ENCODE peak calls at places on chromosomes 12 and 14, in five cellular contexts. I is progenitor cell of endocrine pancreas, B is foreskin melanocyte, H is cardiac muscle cell, V is Daoy. U is an unnamed sample.
A peak's percentile ranks its signal among the peaks of the same experiment; 100 is the strongest.

GRCh38 chr14:104360522-104360921 is 219.0 kb upstream of the C14orf180 start:
- DNase-seq in I (no peak), B (no peak), H (no peak), V (no peak), U (no peak)

GRCh38 chr14:100826371-100827139 is 637 bp downstream of the MEG3 start:
- DNase-seq in I (no peak), B (no peak), H (no peak), V (no peak), U (no peak)

GRCh38 chr14:39023939-39024871 is 78.8 kb downstream of the SEC23A start:
- DNase-seq in I (no peak), B (no peak), H (no peak), V (no peak), U (no peak)

GRCh38 chr14:72594099-72594901 is 299.6 kb downstream of the DPF3 start:
- DNase-seq in I (no peak), B (no peak), H (no peak), V (no peak), U (no peak)

GRCh38 chr14:56359245-56359644 is 220.4 kb upstream of the TMEM260 start:
- DNase-seq in I (no peak), B (no peak), H (no peak), V (peak; percentile 7), U (no peak)

GRCh38 chr12:56260921-56261320 is 2.7 kb upstream of the ANKRD52 start:
- DNase-seq in I (no peak), B (no peak), H (no peak), V (no peak), U (no peak)

GRCh38 chr12:4449862-4450222 is 4.2 kb upstream of the FGF6 start:
- DNase-seq in I (no peak), B (no peak), H (no peak), V (peak; percentile 43), U (no peak)

GRCh38 chr14:23154876-23155587 is 28.4 kb downstream of the SLC7A8 start:
- DNase-seq in I (no peak), B (peak; percentile 83), H (peak; percentile 59), V (peak; percentile 91), U (peak; percentile 17)

GRCh38 chr12:81797100-81797499 is 38.0 kb upstream of the PPFIA2 start:
- DNase-seq in I (no peak), B (peak; percentile 11), H (peak; percentile 33), V (no peak), U (no peak)

GRCh38 chr12:104656921-104657320 is 200.2 kb downstream of the CHST11 start:
- DNase-seq in I (no peak), B (no peak), H (no peak), V (no peak), U (no peak)

GRCh38 chr12:112616469-112617190 is 174.9 kb upstream of the RPH3A start:
- DNase-seq in I (no peak), B (no peak), H (no peak), V (no peak), U (no peak)

GRCh38 chr12:44869503-44869902 is 6.6 kb downstream of the NELL2 start:
- DNase-seq in I (no peak), B (no peak), H (no peak), V (no peak), U (no peak)

GRCh38 chr12:124411291-124411878 is 116.5 kb downstream of the RFLNA start:
- DNase-seq in I (no peak), B (no peak), H (no peak), V (peak; percentile 97), U (no peak)

GRCh38 chr14:45757655-45758054 is 504.7 kb upstream of the MIS18BP1 start:
- DNase-seq in I (no peak), B (no peak), H (no peak), V (no peak), U (no peak)

GRCh38 chr14:100438678-100439592 is 115.8 kb downstream of the SLC25A47 start:
- DNase-seq in I (no peak), B (no peak), H (no peak), V (peak; percentile 98), U (no peak)

GRCh38 chr14:74417611-74418010 is 8.4 kb downstream of the SYNDIG1L start:
- DNase-seq in I (no peak), B (no peak), H (no peak), V (no peak), U (no peak)

GRCh38 chr12:690466-690865 is 27.2 kb upstream of the NINJ2 start:
- DNase-seq in I (no peak), B (peak; percentile 23), H (no peak), V (peak; percentile 15), U (no peak)